ENCODE peak calls at places on chromosomes 7 and 10, in nine cellular contexts. N, M, X, P, C, T, I, G and B are unnamed samples.

GRCh38 chr10:129946868-129947267 is 17.2 kb downstream of the EBF3 start:
- DNase-seq in C (no peak), P (no peak), N (no peak), M (no peak), G (no peak), I (no peak), X (no peak), T (no peak), B (no peak)

GRCh38 chr7:43761919-43762318 is 3.4 kb downstream of the BLVRA start:
- DNase-seq in T (no peak), C (peak), P (peak), N (no peak), M (no peak), G (no peak), X (no peak), I (no peak), B (no peak)

GRCh38 chr10:30848396-30849032 is 183.2 kb downstream of the ZNF438 start:
- DNase-seq in X (no peak), M (no peak), P (no peak), I (no peak), T (no peak), G (no peak), C (no peak), N (no peak), B (no peak)

GRCh38 chr7:37032258-37032601 is 307.9 kb upstream of the AOAH start:
- DNase-seq in P (no peak), M (no peak), N (no peak), I (no peak), G (no peak), T (no peak), C (no peak), X (no peak), B (no peak)

GRCh38 chr10:89390875-89391576 is 1.4 kb upstream of the IFIT1 start:
- DNase-seq in I (no peak), G (no peak), C (peak), P (no peak), T (no peak), N (no peak), X (no peak), M (no peak), B (no peak)

GRCh38 chr7:42913591-42913990 is 1.7 kb upstream of the C7orf25 start:
- DNase-seq in M (no peak), G (no peak), I (no peak), N (no peak), C (no peak), P (no peak), T (no peak), X (no peak), B (no peak)

GRCh38 chr10:101658910-101659309 is 36.1 kb downstream of the FBXW4 start:
- DNase-seq in T (no peak), M (no peak), P (no peak), I (no peak), C (no peak), X (no peak), N (no peak), G (no peak), B (no peak)

GRCh38 chr7:66336760-66337159 is 131.6 kb downstream of the TPST1 start:
- DNase-seq in T (no peak), X (no peak), C (no peak), G (no peak), P (no peak), M (no peak), N (no peak), I (no peak), B (no peak)

GRCh38 chr7:155647734-155648133 is 3.3 kb downstream of the RBM33 start:
- DNase-seq in M (no peak), X (no peak), C (no peak), T (no peak), I (no peak), P (no peak), G (no peak), N (no peak), B (no peak)

GRCh38 chr10:77392236-77392721 is 245.3 kb downstream of the KCNMA1 start:
- DNase-seq in T (peak), P (no peak), I (no peak), M (no peak), G (no peak), X (no peak), C (no peak), N (peak), B (no peak)

GRCh38 chr7:17971392-17971791 is 31.1 kb upstream of the SNX13 start:
- DNase-seq in G (no peak), M (no peak), C (no peak), T (no peak), X (no peak), P (peak), I (no peak), N (no peak), B (no peak)

GRCh38 chr7:4631664-4632171 is 50.4 kb upstream of the FOXK1 start:
- DNase-seq in G (no peak), M (peak), C (peak), X (no peak), I (peak), T (peak), N (peak), P (peak), B (peak)

GRCh38 chr7:80392229-80393169 is 119.4 kb downstream of the GNAT3 start:
- DNase-seq in I (no peak), G (no peak), X (no peak), C (no peak), M (no peak), N (peak), T (no peak), P (peak), B (no peak)

GRCh38 chr7:113267885-113268284 is 149.5 kb upstream of the SMIM30 start:
- DNase-seq in X (no peak), M (no peak), N (no peak), I (no peak), C (no peak), G (no peak), P (peak), T (peak), B (no peak)

GRCh38 chr7:139362981-139363380 is 3.3 kb downstream of the LUC7L2 start:
- DNase-seq in I (no peak), N (no peak), P (no peak), M (no peak), C (no peak), X (no peak), T (no peak), G (peak), B (no peak)

GRCh38 chr10:44261710-44262455 is 123.0 kb downstream of the CXCL12 start:
- DNase-seq in C (peak), I (no peak), N (no peak), G (no peak), M (no peak), P (no peak), T (peak), X (no peak), B (no peak)

GRCh38 chr7:103116511-103116910 is 32.4 kb downstream of the NAPEPLD start:
- DNase-seq in P (no peak), I (no peak), M (no peak), T (no peak), N (no peak), G (no peak), C (no peak), X (no peak), B (no peak)

DNA sequence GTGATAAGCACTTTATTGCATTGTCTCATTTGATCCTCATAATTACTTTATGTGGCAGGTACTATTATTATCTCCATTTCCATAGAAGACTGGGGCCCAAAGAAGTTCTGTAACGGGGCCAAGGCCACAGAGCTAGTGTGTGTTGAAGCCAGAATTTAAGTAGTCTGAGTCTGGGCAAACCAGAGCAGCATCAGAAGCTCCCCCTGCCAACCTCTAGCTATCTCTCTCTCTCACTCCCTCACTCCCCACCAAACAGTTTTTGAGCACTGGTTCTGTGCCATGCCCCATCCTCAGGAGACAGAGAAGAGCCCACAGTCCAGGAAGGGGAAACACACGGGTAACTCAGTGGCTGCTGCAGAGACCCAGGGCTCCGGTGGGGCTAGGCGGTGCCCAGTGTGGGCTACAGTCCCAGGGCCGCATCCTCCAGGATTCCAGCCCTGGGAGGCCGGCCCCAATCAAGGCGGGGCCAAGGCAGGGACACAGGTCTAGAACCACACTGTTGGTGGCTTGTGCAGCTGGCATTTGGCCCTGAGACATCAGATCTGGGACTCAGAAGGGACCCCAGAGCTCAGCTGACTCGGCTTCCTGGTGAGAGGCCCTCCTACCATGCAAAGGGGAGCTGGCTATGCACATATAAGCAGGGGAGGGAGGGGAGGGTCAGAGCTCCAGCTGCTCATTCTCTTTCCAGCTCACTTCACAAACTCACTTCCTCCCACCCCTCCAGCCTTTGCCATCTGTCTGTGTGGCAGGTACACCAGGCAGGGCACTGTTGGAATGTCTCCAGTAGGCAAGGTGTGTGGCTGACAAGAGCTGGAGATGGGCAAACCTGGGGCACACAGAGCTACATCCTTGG is 34.4 kb downstream of the COL13A1 start:
- DNase-seq in I (no peak), C (no peak), N (no peak), G (peak), M (no peak), P (peak), T (no peak), X (no peak), B (no peak)
- H3K27ac ChIP-seq in I (no peak), C (no peak), N (no peak), G (no peak), M (no peak), P (no peak), T (no peak), X (no peak), B (no peak)

GRCh38 chr10:3914702-3915101 is 129.7 kb upstream of the KLF6 start:
- DNase-seq in N (no peak), C (no peak), G (no peak), P (no peak), X (no peak), T (no peak), I (no peak), M (no peak), B (no peak)

GRCh38 chr10:3924344-3924743 is 139.3 kb upstream of the KLF6 start:
- DNase-seq in X (no peak), T (peak), G (no peak), P (peak), M (no peak), N (no peak), C (no peak), I (no peak), B (no peak)

GRCh38 chr10:3923033-3923432 is 138.0 kb upstream of the KLF6 start:
- DNase-seq in G (no peak), I (no peak), P (no peak), C (no peak), X (no peak), N (no peak), T (no peak), M (no peak), B (no peak)

GRCh38 chr10:3925184-3925583 is 140.2 kb upstream of the KLF6 start:
- DNase-seq in I (no peak), G (no peak), T (no peak), X (no peak), P (no peak), N (no peak), C (no peak), M (no peak), B (no peak)

GRCh38 chr10:3919676-3920308 is 134.8 kb upstream of the KLF6 start:
- DNase-seq in I (no peak), M (no peak), C (no peak), G (no peak), X (no peak), T (no peak), P (no peak), N (no peak), B (no peak)
- H3K27ac ChIP-seq in I (no peak), M (no peak), C (no peak), G (no peak), X (no peak), T (no peak), P (no peak), N (no peak), B (no peak)

DNA sequence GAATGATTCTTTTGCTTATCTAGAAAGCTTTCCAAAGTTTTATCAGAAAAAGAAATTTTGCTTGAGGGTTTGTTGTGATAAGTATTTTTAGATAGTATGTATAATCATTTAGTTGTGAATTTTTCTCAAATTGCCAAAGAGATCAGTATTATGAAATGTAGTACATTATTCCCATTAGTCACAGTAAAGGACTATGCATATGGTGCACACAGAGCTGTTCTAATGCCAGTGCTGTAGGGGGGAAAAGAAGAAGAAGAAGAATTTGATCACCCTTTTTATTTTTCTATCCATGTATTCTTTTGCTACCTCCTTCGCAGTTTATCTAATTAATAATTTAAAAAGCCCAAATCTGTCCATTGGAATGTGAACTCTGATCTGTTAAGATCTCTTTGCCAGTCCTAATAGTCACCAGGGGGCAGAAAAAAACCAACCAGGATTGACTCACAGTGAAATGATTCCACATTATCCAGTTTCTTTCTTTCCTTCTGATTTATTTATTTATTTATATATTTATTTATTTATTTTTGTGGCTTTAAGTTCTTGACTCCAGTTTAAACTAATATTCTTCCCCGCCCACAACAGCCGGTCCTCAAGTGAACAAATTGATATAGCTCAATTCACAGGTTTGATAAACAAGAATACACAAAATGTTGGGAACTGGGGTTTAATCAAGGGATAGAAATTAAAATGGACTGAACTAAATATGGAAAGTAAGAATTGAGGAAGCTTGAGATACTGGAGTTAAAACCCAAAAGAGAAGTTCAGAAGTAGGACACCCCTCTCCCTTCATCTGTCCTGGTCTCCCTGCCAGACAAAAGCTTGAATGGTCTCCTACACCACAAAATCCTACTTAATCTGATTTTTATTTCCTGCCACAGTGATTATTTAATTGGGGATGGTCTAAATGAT is 4.9 kb downstream of the RBM20 start:
- DNase-seq in C (no peak), T (peak), I (no peak), M (no peak), G (no peak), P (no peak), N (no peak), X (no peak), B (no peak)
- H3K27ac ChIP-seq in C (no peak), T (no peak), I (no peak), M (no peak), G (no peak), P (no peak), N (peak), X (no peak), B (no peak)

GRCh38 chr10:102776779-102777417 is 33.1 kb downstream of the WBP1L start:
- DNase-seq in P (no peak), I (peak), N (no peak), T (peak), C (peak), G (peak), M (peak), X (no peak), B (peak)
- H3K27ac ChIP-seq in P (no peak), I (peak), N (no peak), T (peak), C (peak), G (peak), M (peak), X (no peak), B (peak)

GRCh38 chr10:7417103-7417623 is 6.3 kb upstream of the SFMBT2 start:
- DNase-seq in X (no peak), C (no peak), N (no peak), M (no peak), P (peak), T (peak), I (no peak), G (no peak), B (no peak)

GRCh38 chr10:7419998-7420397 is 9.2 kb upstream of the SFMBT2 start:
- DNase-seq in X (no peak), G (no peak), N (no peak), P (no peak), I (no peak), C (no peak), T (no peak), M (no peak), B (no peak)

GRCh38 chr10:7412482-7413251 is 1.8 kb upstream of the SFMBT2 start:
- DNase-seq in C (peak), N (no peak), P (no peak), I (no peak), X (no peak), M (peak), T (no peak), G (no peak), B (peak)

GRCh38 chr10:7421519-7421918 is 10.7 kb upstream of the SFMBT2 start:
- DNase-seq in M (no peak), C (no peak), G (no peak), P (peak), N (no peak), X (no peak), I (no peak), T (no peak), B (no peak)

DNA sequence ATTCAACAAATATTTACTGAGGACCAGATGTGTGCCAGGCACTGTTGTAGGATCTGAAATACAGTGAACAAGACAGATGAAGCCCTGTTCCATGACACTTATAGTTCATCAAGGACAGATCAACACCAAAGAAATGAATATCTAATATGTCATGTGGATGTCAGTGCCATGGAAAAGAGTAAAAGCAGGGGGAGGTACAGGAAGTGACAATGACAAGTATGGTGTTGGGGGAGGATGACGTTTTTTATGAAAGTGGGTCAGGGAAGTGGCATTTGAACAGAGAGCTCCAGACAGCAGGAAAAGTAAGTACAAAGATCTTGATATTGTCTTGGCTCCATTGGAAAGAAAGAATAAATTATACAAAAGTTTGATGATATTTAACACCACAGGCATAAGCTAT is 7.0 kb upstream of the SFMBT2 start:
- DNase-seq in X (no peak), T (no peak), C (no peak), N (no peak), I (no peak), M (no peak), P (no peak), G (no peak), B (no peak)
- H3K27ac ChIP-seq in X (no peak), T (no peak), C (no peak), N (no peak), I (no peak), M (no peak), P (no peak), G (no peak), B (no peak)

GRCh38 chr10:10007972-10008371 is 1009.7 kb upstream of the CELF2 start:
- DNase-seq in G (no peak), T (no peak), P (no peak), C (no peak), M (no peak), I (no peak), N (no peak), X (no peak), B (no peak)
- H3K27ac ChIP-seq in G (no peak), T (no peak), P (no peak), C (no peak), M (no peak), I (no peak), N (no peak), X (no peak), B (no peak)

GRCh38 chr7:110987130-110987693 is 103.7 kb upstream of the LRRN3 start:
- DNase-seq in P (no peak), C (no peak), M (no peak), N (no peak), T (no peak), X (no peak), I (no peak), G (no peak), B (no peak)
- H3K27ac ChIP-seq in P (no peak), C (no peak), M (no peak), N (no peak), T (no peak), X (no peak), I (no peak), G (no peak), B (no peak)